ENCODE peak calls at places on chromosomes 4 and X, in seven cellular contexts. Y is H7; E is smooth muscle cell of the brain vasculature; O is central memory CD8-positive, alpha-beta T cell; B is CD8-positive, alpha-beta memory T cell; Z is activated T-cell treated with anti-CD3 and anti-CD28 coated beads, Interleukin-2, amount 50 U/mL, for 72 hours; Q is suprapubic skin. L is an unnamed sample.

GRCh38 chrX:9316096-9316495 is 148.8 kb upstream of the TBL1X start:
- DNase-seq in B (no peak), E (no peak), Q (no peak), Z (no peak), O (no peak), Y (no peak), L (no peak)

GRCh38 chr4:91840359-91840758 is 463.4 kb upstream of the GRID2 start:
- DNase-seq in Z (no peak), B (no peak), E (no peak), Y (no peak), O (no peak), Q (no peak), L (no peak)

GRCh38 chr4:134382478-134383227 is 181.1 kb upstream of the PABPC4L start:
- DNase-seq in B (no peak), E (no peak), Z (no peak), O (no peak), Q (no peak), Y (no peak), L (no peak)

GRCh38 chrX:1502853-1503252 is 34.1 kb downstream of the P2RY8 start:
- DNase-seq in O (peak; percentile 9), Y (no peak), Q (no peak), E (no peak), B (no peak), Z (no peak), L (no peak)

GRCh38 chrX:1261285-1261684 is 7.3 kb upstream of the CSF2RA start:
- DNase-seq in E (no peak), Y (peak; percentile 82), O (no peak), Q (no peak), Z (no peak), B (no peak), L (peak; percentile 47)

GRCh38 chr4:153341575-153342090 is 2.9 kb upstream of the MND1 start:
- DNase-seq in E (no peak), O (no peak), Z (no peak), Y (no peak), B (no peak), Q (no peak), L (no peak)

GRCh38 chrX:148871422-148872152 is 371.2 kb downstream of the AFF2 start:
- DNase-seq in E (no peak), Q (no peak), Z (no peak), Y (no peak), B (no peak), O (no peak), L (no peak)

GRCh38 chr4:7653510-7654414 is 219.0 kb upstream of the PSAPL1 start:
- DNase-seq in B (no peak), Y (no peak), O (no peak), E (no peak), Z (no peak), Q (no peak), L (no peak)

GRCh38 chr4:113080050-113080449 is 30.6 kb downstream of the ANK2 start:
- DNase-seq in Y (no peak), Q (no peak), E (no peak), B (no peak), O (no peak), Z (no peak), L (no peak)

GRCh38 chr4:147755567-147756295 is 23.8 kb downstream of the ARHGAP10 start:
- DNase-seq in B (no peak), Y (no peak), E (no peak), Q (no peak), Z (no peak), O (no peak), L (no peak)

GRCh38 chr4:86926428-86927086 is 8.3 kb upstream of the AFF1 start:
- DNase-seq in Y (no peak), Z (no peak), Q (no peak), E (no peak), O (no peak), B (no peak), L (no peak)

GRCh38 chr4:170139764-170140163 is 50.0 kb upstream of the AADAT start:
- DNase-seq in Y (no peak), Q (no peak), O (no peak), E (no peak), Z (no peak), B (no peak), L (no peak)

GRCh38 chrX:13023526-13024469 is 20.6 kb downstream of the FAM9C start:
- DNase-seq in Z (no peak), B (no peak), Q (no peak), O (no peak), Y (no peak), E (no peak), L (no peak)

GRCh38 chr4:173490817-173491518 is 39.1 kb downstream of the HAND2 start:
- DNase-seq in Y (no peak), Z (no peak), B (no peak), E (no peak), Q (no peak), O (no peak), L (no peak)

GRCh38 chr4:70885174-70885573 is 17.0 kb upstream of the MOB1B start:
- DNase-seq in E (no peak), Q (no peak), O (no peak), Y (no peak), B (no peak), Z (peak; percentile 3), L (no peak)

GRCh38 chr4:140937866-140938265 is 181.7 kb upstream of the TBC1D9 start:
- DNase-seq in Y (no peak), B (no peak), E (no peak), Z (no peak), Q (no peak), O (no peak), L (no peak)

GRCh38 chr4:121950680-121951569 is 935 bp downstream of the TRPC3 start:
- DNase-seq in Y (peak; percentile 77), E (no peak), Q (peak; percentile 79), Z (peak; percentile 34), B (peak; percentile 15), O (no peak), L (peak; percentile 60)

GRCh38 chr4:4995866-4996265 is 23.4 kb downstream of the CYTL1 start:
- DNase-seq in Y (no peak), Q (no peak), E (no peak), Z (no peak), B (no peak), O (no peak), L (no peak)

GRCh38 chr4:135123632-135124031 is 922.0 kb upstream of the PABPC4L start:
- DNase-seq in O (no peak), Y (no peak), B (no peak), Q (no peak), E (no peak), Z (no peak), L (no peak)

GRCh38 chrX:112470551-112470950 is 209.2 kb downstream of the LHFPL1 start:
- DNase-seq in B (no peak), E (no peak), O (no peak), Z (no peak), Y (peak; percentile 2), Q (no peak), L (no peak)

GRCh38 chr4:112416464-112416863 is 99.5 kb downstream of the NEUROG2 start:
- DNase-seq in Y (no peak), O (no peak), Q (no peak), B (no peak), Z (no peak), E (no peak), L (no peak)

GRCh38 chrX:68508799-68509198 is 9.9 kb downstream of the YIPF6 start:
- DNase-seq in Z (no peak), Q (no peak), Y (no peak), O (no peak), B (peak; percentile 19), E (no peak), L (no peak)

GRCh38 chrX:71183341-71183740 is 38.7 kb downstream of the NLGN3 start:
- DNase-seq in Q (no peak), O (no peak), E (no peak), B (no peak), Z (no peak), Y (no peak), L (no peak)

GRCh38 chr4:1488831-1489638 is 82.8 kb upstream of the NKX1-1 start:
- DNase-seq in Y (peak; percentile 46), E (no peak), O (no peak), Z (no peak), Q (peak; percentile 69), B (no peak), L (peak; percentile 10)

GRCh38 chr4:172762902-172763301 is 405.7 kb upstream of the GALNT7 start:
- DNase-seq in E (no peak), Y (no peak), O (no peak), Z (no peak), Q (no peak), B (no peak), L (no peak)

GRCh38 chrX:11786862-11787261 is 28.8 kb downstream of the MSL3 start:
- DNase-seq in E (no peak), Z (no peak), Q (no peak), O (no peak), B (no peak), Y (no peak), L (no peak)

GRCh38 chr4:119477412-119478053 is 151.1 kb downstream of the PDE5A start:
- DNase-seq in Y (no peak), Q (no peak), Z (no peak), O (no peak), E (no peak), B (no peak), L (no peak)

GRCh38 chr4:185624248-185624568 is 88.9 kb upstream of the PDLIM3 start:
- DNase-seq in Z (no peak), Q (no peak), B (no peak), O (no peak), E (no peak), Y (no peak), L (no peak)

GRCh38 chr4:104592894-104593470 is 98.3 kb upstream of the CXXC4 start:
- DNase-seq in Z (no peak), Q (no peak), B (no peak), E (no peak), Y (no peak), O (no peak), L (no peak)

GRCh38 chrX:69285401-69285871 is 120.2 kb upstream of the PJA1 start:
- DNase-seq in Y (no peak), O (no peak), Z (no peak), E (no peak), B (no peak), Q (no peak), L (no peak)

GRCh38 chrX:43973249-43973672 is at the start of gene NDP:
- DNase-seq in E (no peak), Q (no peak), O (no peak), B (no peak), Z (no peak), Y (no peak), L (no peak)

GRCh38 chr4:41196633-41197332 is 17.6 kb downstream of the APBB2 start:
- DNase-seq in Q (no peak), O (no peak), E (no peak), Z (no peak), B (no peak), Y (no peak), L (no peak)